ENCODE peak calls at places on chromosomes 6 and 20, in ten cellular contexts. One of them, this sample, is unnamed.

GRCh38 chr6:170439366-170440351 is 113.4 kb downstream of the PSMB1 start:
- DNase-seq in body of pancreas: no peak
- DNase-seq in uterus: no peak
- DNase-seq in colonic mucosa: no peak
- DNase-seq in substantia nigra: no peak
- DNase-seq in IMR-90: peak
- DNase-seq in GM23248: no peak
- DNase-seq in epithelial cell of prostate: no peak
- DNase-seq in thoracic aorta: no peak
- DNase-seq in psoas muscle: peak
- DNase-seq in this sample: peak

GRCh38 chr6:50834929-50835328 is 16.3 kb downstream of the TFAP2B start:
- DNase-seq in body of pancreas: no peak
- DNase-seq in uterus: no peak
- DNase-seq in colonic mucosa: no peak
- DNase-seq in substantia nigra: no peak
- DNase-seq in IMR-90: no peak
- DNase-seq in GM23248: no peak
- DNase-seq in epithelial cell of prostate: no peak
- DNase-seq in thoracic aorta: no peak
- DNase-seq in psoas muscle: no peak
- DNase-seq in this sample: no peak

GRCh38 chr20:34643919-34644318 is 33.0 kb downstream of the PIGU start:
- DNase-seq in body of pancreas: no peak
- DNase-seq in uterus: no peak
- DNase-seq in colonic mucosa: no peak
- DNase-seq in substantia nigra: no peak
- DNase-seq in IMR-90: peak
- DNase-seq in GM23248: peak
- DNase-seq in epithelial cell of prostate: no peak
- DNase-seq in thoracic aorta: no peak
- DNase-seq in psoas muscle: no peak
- DNase-seq in this sample: no peak

GRCh38 chr6:135651964-135652755 is 154.6 kb upstream of the AHI1 start:
- DNase-seq in body of pancreas: no peak
- DNase-seq in uterus: no peak
- DNase-seq in colonic mucosa: no peak
- DNase-seq in substantia nigra: no peak
- DNase-seq in IMR-90: peak
- DNase-seq in GM23248: no peak
- DNase-seq in epithelial cell of prostate: no peak
- DNase-seq in thoracic aorta: no peak
- DNase-seq in psoas muscle: no peak
- DNase-seq in this sample: no peak

GRCh38 chr20:48721324-48722001 is 106.3 kb downstream of the PREX1 start:
- DNase-seq in body of pancreas: no peak
- DNase-seq in uterus: no peak
- DNase-seq in colonic mucosa: no peak
- DNase-seq in substantia nigra: no peak
- DNase-seq in IMR-90: no peak
- DNase-seq in GM23248: no peak
- DNase-seq in epithelial cell of prostate: no peak
- DNase-seq in thoracic aorta: no peak
- DNase-seq in psoas muscle: no peak
- DNase-seq in this sample: no peak

GRCh38 chr20:8330785-8331699 is 199.0 kb downstream of the PLCB1 start:
- DNase-seq in body of pancreas: no peak
- DNase-seq in uterus: no peak
- DNase-seq in colonic mucosa: no peak
- DNase-seq in substantia nigra: no peak
- DNase-seq in IMR-90: no peak
- DNase-seq in GM23248: no peak
- DNase-seq in epithelial cell of prostate: no peak
- DNase-seq in thoracic aorta: no peak
- DNase-seq in psoas muscle: no peak
- DNase-seq in this sample: no peak

GRCh38 chr6:127589135-127589534 is 12.2 kb downstream of the C6orf58 start:
- DNase-seq in body of pancreas: no peak
- DNase-seq in uterus: no peak
- DNase-seq in colonic mucosa: no peak
- DNase-seq in substantia nigra: no peak
- DNase-seq in IMR-90: no peak
- DNase-seq in GM23248: no peak
- DNase-seq in epithelial cell of prostate: no peak
- DNase-seq in thoracic aorta: no peak
- DNase-seq in psoas muscle: no peak
- DNase-seq in this sample: no peak

GRCh38 chr20:43238833-43239232 is 49.1 kb upstream of the PTPRT start:
- DNase-seq in body of pancreas: no peak
- DNase-seq in uterus: no peak
- DNase-seq in colonic mucosa: no peak
- DNase-seq in substantia nigra: no peak
- DNase-seq in IMR-90: no peak
- DNase-seq in GM23248: no peak
- DNase-seq in epithelial cell of prostate: no peak
- DNase-seq in thoracic aorta: no peak
- DNase-seq in psoas muscle: no peak
- DNase-seq in this sample: no peak

GRCh38 chr20:843908-844307 is 10.4 kb downstream of the FAM110A start:
- DNase-seq in body of pancreas: no peak
- DNase-seq in uterus: no peak
- DNase-seq in colonic mucosa: peak
- DNase-seq in substantia nigra: no peak
- DNase-seq in IMR-90: no peak
- DNase-seq in GM23248: no peak
- DNase-seq in epithelial cell of prostate: no peak
- DNase-seq in thoracic aorta: no peak
- DNase-seq in psoas muscle: no peak
- DNase-seq in this sample: no peak

GRCh38 chr20:31674895-31675827 is 37.4 kb downstream of the COX4I2 start:
- DNase-seq in body of pancreas: peak
- DNase-seq in uterus: peak
- DNase-seq in colonic mucosa: peak
- DNase-seq in substantia nigra: peak
- DNase-seq in IMR-90: peak
- DNase-seq in GM23248: peak
- DNase-seq in epithelial cell of prostate: peak
- DNase-seq in thoracic aorta: peak
- DNase-seq in psoas muscle: peak
- DNase-seq in this sample: peak

GRCh38 chr6:167027308-167027707 is 28.1 kb downstream of the CEP43 start:
- DNase-seq in body of pancreas: no peak
- DNase-seq in uterus: no peak
- DNase-seq in colonic mucosa: no peak
- DNase-seq in substantia nigra: no peak
- DNase-seq in IMR-90: no peak
- DNase-seq in GM23248: no peak
- DNase-seq in epithelial cell of prostate: no peak
- DNase-seq in thoracic aorta: no peak
- DNase-seq in psoas muscle: no peak
- DNase-seq in this sample: no peak

GRCh38 chr6:125748534-125749111 is 809 bp upstream of the HEY2 start:
- DNase-seq in body of pancreas: no peak
- DNase-seq in uterus: no peak
- DNase-seq in colonic mucosa: peak
- DNase-seq in substantia nigra: no peak
- DNase-seq in IMR-90: peak
- DNase-seq in GM23248: peak
- DNase-seq in epithelial cell of prostate: no peak
- DNase-seq in thoracic aorta: no peak
- DNase-seq in psoas muscle: no peak
- DNase-seq in this sample: no peak

GRCh38 chr6:111057074-111057752 is 30.1 kb upstream of the SLC16A10 start:
- DNase-seq in body of pancreas: peak
- DNase-seq in uterus: no peak
- DNase-seq in colonic mucosa: no peak
- DNase-seq in substantia nigra: no peak
- DNase-seq in IMR-90: peak
- DNase-seq in GM23248: peak
- DNase-seq in epithelial cell of prostate: no peak
- DNase-seq in thoracic aorta: no peak
- DNase-seq in psoas muscle: no peak
- DNase-seq in this sample: no peak

GRCh38 chr6:53062369-53062639 is 2.9 kb upstream of the FBXO9 start:
- DNase-seq in body of pancreas: no peak
- DNase-seq in uterus: no peak
- DNase-seq in colonic mucosa: no peak
- DNase-seq in substantia nigra: no peak
- DNase-seq in IMR-90: no peak
- DNase-seq in GM23248: no peak
- DNase-seq in epithelial cell of prostate: no peak
- DNase-seq in thoracic aorta: no peak
- DNase-seq in psoas muscle: no peak
- DNase-seq in this sample: no peak

GRCh38 chr20:63118303-63118670 is 97.6 kb downstream of the YTHDF1 start:
- DNase-seq in body of pancreas: no peak
- DNase-seq in uterus: no peak
- DNase-seq in colonic mucosa: no peak
- DNase-seq in substantia nigra: no peak
- DNase-seq in IMR-90: no peak
- DNase-seq in GM23248: no peak
- DNase-seq in epithelial cell of prostate: no peak
- DNase-seq in thoracic aorta: no peak
- DNase-seq in psoas muscle: no peak
- DNase-seq in this sample: no peak

GRCh38 chr6:107763959-107764358 is 60.2 kb downstream of the SCML4 start:
- DNase-seq in body of pancreas: no peak
- DNase-seq in uterus: no peak
- DNase-seq in colonic mucosa: no peak
- DNase-seq in substantia nigra: no peak
- DNase-seq in IMR-90: peak
- DNase-seq in GM23248: peak
- DNase-seq in epithelial cell of prostate: no peak
- DNase-seq in thoracic aorta: no peak
- DNase-seq in psoas muscle: no peak
- DNase-seq in this sample: no peak

GRCh38 chr6:160088069-160088773 is 33.4 kb upstream of the SLC22A1 start:
- DNase-seq in body of pancreas: peak
- DNase-seq in uterus: peak
- DNase-seq in colonic mucosa: peak
- DNase-seq in substantia nigra: peak
- DNase-seq in IMR-90: peak
- DNase-seq in GM23248: peak
- DNase-seq in epithelial cell of prostate: no peak
- DNase-seq in thoracic aorta: peak
- DNase-seq in psoas muscle: peak
- DNase-seq in this sample: no peak

GRCh38 chr6:31356216-31356945 is 598 bp downstream of the HLA-B start:
- DNase-seq in body of pancreas: peak
- DNase-seq in uterus: peak
- DNase-seq in colonic mucosa: peak
- DNase-seq in substantia nigra: no peak
- DNase-seq in IMR-90: peak
- DNase-seq in GM23248: peak
- DNase-seq in epithelial cell of prostate: no peak
- DNase-seq in thoracic aorta: no peak
- DNase-seq in psoas muscle: peak
- DNase-seq in this sample: no peak
- H3K27ac ChIP-seq in body of pancreas: peak
- H3K27ac ChIP-seq in uterus: peak
- H3K27ac ChIP-seq in colonic mucosa: peak
- H3K27ac ChIP-seq in substantia nigra: no peak
- H3K27ac ChIP-seq in IMR-90: peak
- H3K27ac ChIP-seq in GM23248: no peak
- H3K27ac ChIP-seq in epithelial cell of prostate: no peak
- H3K27ac ChIP-seq in thoracic aorta: peak
- H3K27ac ChIP-seq in psoas muscle: peak
- H3K27ac ChIP-seq in this sample: peak

DNA sequence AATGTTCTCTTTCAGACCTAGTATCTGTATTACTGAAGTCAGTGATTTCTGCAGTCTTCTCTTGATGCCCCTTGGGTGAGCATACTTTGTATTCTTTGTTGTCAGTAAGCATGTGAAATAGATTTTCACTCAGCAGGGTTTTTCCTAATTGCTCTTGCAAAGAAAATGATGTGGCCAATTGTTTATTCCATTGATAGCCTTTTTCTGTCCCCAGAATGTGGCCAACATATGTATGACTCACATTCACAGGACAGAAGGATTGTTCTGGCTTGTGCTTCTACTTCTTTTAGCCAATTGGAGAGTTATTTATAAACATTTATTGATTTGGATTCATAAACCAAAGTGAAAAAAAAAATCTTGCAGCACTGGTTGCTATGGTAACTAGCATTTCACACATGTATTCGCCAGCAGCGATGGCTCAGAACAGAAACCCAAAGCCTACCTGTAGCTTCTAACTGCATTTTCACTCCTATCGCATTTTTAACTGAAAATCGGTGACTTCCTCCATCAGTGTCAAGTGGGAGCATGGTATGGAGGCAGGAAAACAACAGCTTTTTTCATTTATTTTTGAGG is 54.3 kb upstream of the RBM24 start:
- DNase-seq in body of pancreas: peak
- DNase-seq in uterus: no peak
- DNase-seq in colonic mucosa: no peak
- DNase-seq in substantia nigra: no peak
- DNase-seq in IMR-90: peak
- DNase-seq in GM23248: peak
- DNase-seq in epithelial cell of prostate: no peak
- DNase-seq in thoracic aorta: no peak
- DNase-seq in psoas muscle: no peak
- DNase-seq in this sample: no peak
- H3K27ac ChIP-seq in body of pancreas: no peak
- H3K27ac ChIP-seq in uterus: no peak
- H3K27ac ChIP-seq in colonic mucosa: no peak
- H3K27ac ChIP-seq in substantia nigra: no peak
- H3K27ac ChIP-seq in IMR-90: no peak
- H3K27ac ChIP-seq in GM23248: no peak
- H3K27ac ChIP-seq in epithelial cell of prostate: no peak
- H3K27ac ChIP-seq in thoracic aorta: no peak
- H3K27ac ChIP-seq in psoas muscle: no peak
- H3K27ac ChIP-seq in this sample: no peak

GRCh38 chr6:32609731-32610640 is 20.3 kb upstream of the HLA-DRB1 start:
- DNase-seq in body of pancreas: peak
- DNase-seq in uterus: no peak
- DNase-seq in colonic mucosa: peak
- DNase-seq in substantia nigra: peak
- DNase-seq in IMR-90: peak
- DNase-seq in GM23248: peak
- DNase-seq in epithelial cell of prostate: peak
- DNase-seq in thoracic aorta: no peak
- DNase-seq in psoas muscle: no peak
- DNase-seq in this sample: peak
- H3K27ac ChIP-seq in body of pancreas: no peak
- H3K27ac ChIP-seq in uterus: peak
- H3K27ac ChIP-seq in colonic mucosa: no peak
- H3K27ac ChIP-seq in substantia nigra: no peak
- H3K27ac ChIP-seq in IMR-90: no peak
- H3K27ac ChIP-seq in GM23248: no peak
- H3K27ac ChIP-seq in epithelial cell of prostate: no peak
- H3K27ac ChIP-seq in thoracic aorta: no peak
- H3K27ac ChIP-seq in psoas muscle: peak
- H3K27ac ChIP-seq in this sample: no peak

DNA sequence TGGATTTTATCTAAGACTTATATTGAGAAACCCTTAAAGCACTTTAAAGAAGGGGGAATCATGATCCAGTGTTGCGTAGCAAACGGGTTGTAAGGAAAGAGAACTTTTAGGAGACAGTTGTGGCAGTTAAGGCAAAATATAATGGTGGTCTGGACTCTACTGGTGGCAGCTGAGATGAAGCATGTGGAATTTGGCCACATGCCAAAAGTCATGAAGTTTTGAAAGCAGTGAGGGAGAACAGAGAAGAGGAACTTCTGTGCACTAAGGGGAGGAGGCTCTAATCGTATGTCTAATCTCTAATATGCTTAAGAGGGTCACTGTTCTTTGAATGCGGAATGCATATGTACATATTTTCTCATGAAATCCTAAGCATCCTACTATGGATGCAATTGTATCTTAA is 91.5 kb downstream of the RIMS1 start:
- DNase-seq in body of pancreas: no peak
- DNase-seq in uterus: no peak
- DNase-seq in colonic mucosa: no peak
- DNase-seq in substantia nigra: no peak
- DNase-seq in IMR-90: no peak
- DNase-seq in GM23248: peak
- DNase-seq in epithelial cell of prostate: no peak
- DNase-seq in thoracic aorta: no peak
- DNase-seq in psoas muscle: no peak
- DNase-seq in this sample: no peak
- H3K27ac ChIP-seq in body of pancreas: no peak
- H3K27ac ChIP-seq in uterus: no peak
- H3K27ac ChIP-seq in colonic mucosa: no peak
- H3K27ac ChIP-seq in substantia nigra: no peak
- H3K27ac ChIP-seq in IMR-90: no peak
- H3K27ac ChIP-seq in GM23248: no peak
- H3K27ac ChIP-seq in epithelial cell of prostate: no peak
- H3K27ac ChIP-seq in thoracic aorta: no peak
- H3K27ac ChIP-seq in psoas muscle: no peak
- H3K27ac ChIP-seq in this sample: no peak